ENCODE peak calls at places on chromosomes 1 and 21, in six cellular contexts. V, J, I, N, W and P are unnamed samples.
A peak's percentile ranks its signal among the peaks of the same experiment; 100 is the strongest.

GRCh38 chr1:16967095-16967567 is 13.3 kb downstream of the MFAP2 start:
- DNase-seq in N (no peak), I (no peak), V (peak; percentile 89), J (no peak), W (peak; percentile 39), P (peak; percentile 13)

GRCh38 chr1:30759718-30760281 is 2.2 kb upstream of the LAPTM5 start:
- DNase-seq in I (peak; percentile 53), V (no peak), N (no peak), W (no peak), J (no peak), P (no peak)

GRCh38 chr1:169484683-169485426 is 889 bp downstream of the SLC19A2 start:
- DNase-seq in J (peak; percentile 25), N (peak; percentile 64), W (peak; percentile 60), V (peak; percentile 66), I (no peak), P (no peak)

GRCh38 chr1:27970401-27970800 is 10.6 kb downstream of the XKR8 start:
- DNase-seq in W (no peak), N (no peak), J (no peak), V (no peak), I (no peak), P (no peak)

GRCh38 chr1:198032668-198033067 is 115.5 kb downstream of the LHX9 start:
- DNase-seq in W (no peak), N (no peak), I (no peak), J (no peak), V (no peak), P (no peak)

GRCh38 chr21:44728716-44729115 is 17.3 kb upstream of the TSPEAR start:
- DNase-seq in W (no peak), I (no peak), V (no peak), N (no peak), J (no peak), P (no peak)

GRCh38 chr1:246978785-246979184 is 29.1 kb downstream of the ZNF695 start:
- DNase-seq in J (no peak), W (no peak), I (no peak), V (no peak), N (no peak), P (no peak)

GRCh38 chr21:45898028-45898350 is 83.6 kb upstream of the COL6A1 start:
- DNase-seq in I (no peak), N (no peak), W (no peak), J (no peak), V (no peak), P (no peak)

GRCh38 chr1:181424786-181425403 is 58.4 kb upstream of the CACNA1E start:
- DNase-seq in N (peak; percentile 80), W (peak; percentile 42), J (peak; percentile 65), V (peak; percentile 71), I (peak; percentile 65), P (peak; percentile 10)

GRCh38 chr21:31258073-31258472 is 86.0 kb downstream of the TIAM1 start:
- DNase-seq in W (no peak), J (no peak), N (no peak), V (no peak), I (no peak), P (no peak)

GRCh38 chr1:186985889-186986491 is 157.2 kb downstream of the PLA2G4A start:
- DNase-seq in I (no peak), V (peak; percentile 90), J (peak; percentile 48), W (peak; percentile 40), N (no peak), P (no peak)

GRCh38 chr21:25639922-25640670 is 1.0 kb downstream of the JAM2 start:
- DNase-seq in W (no peak), I (no peak), V (peak; percentile 21), J (no peak), N (peak; percentile 15), P (peak; percentile 63)

GRCh38 chr1:29416825-29417557 is 180.7 kb downstream of the PTPRU start:
- DNase-seq in V (no peak), W (peak; percentile 8), N (peak; percentile 35), J (no peak), I (no peak), P (no peak)

GRCh38 chr1:61190476-61191067 is 108.2 kb downstream of the NFIA start:
- DNase-seq in J (no peak), I (no peak), V (no peak), W (no peak), N (no peak), P (no peak)

GRCh38 chr21:32771134-32771523 is 426 bp downstream of the PAXBP1 start:
- DNase-seq in N (peak; percentile 65), V (no peak), I (peak; percentile 31), W (peak; percentile 62), J (peak; percentile 61), P (no peak)

GRCh38 chr1:23509896-23510295 is 21.1 kb downstream of the E2F2 start:
- DNase-seq in W (no peak), I (no peak), V (no peak), N (no peak), J (no peak), P (no peak)
- H3K27ac ChIP-seq in W (no peak overlapping the region), I (no peak overlapping the region), V (no peak overlapping the region), N (no peak overlapping the region), J (no peak overlapping the region), P (no peak overlapping the region)

GRCh38 chr1:152941037-152941700 is 5.8 kb upstream of the SPRR5 start:
- DNase-seq in J (peak; percentile 80), N (no peak), V (no peak), I (no peak), W (peak; percentile 90), P (no peak)
- H3K27ac ChIP-seq in J (peak overlapping the region; percentile 85), N (no peak overlapping the region), V (no peak overlapping the region), I (no peak overlapping the region), W (peak overlapping the region; percentile 55), P (no peak overlapping the region)

GRCh38 chr1:243495032-243495431 is 239.2 kb downstream of the SDCCAG8 start:
- DNase-seq in J (no peak), W (no peak), I (no peak), V (no peak), N (no peak), P (no peak)

GRCh38 chr1:243497939-243498681 is 242.3 kb downstream of the SDCCAG8 start:
- DNase-seq in N (no peak), I (no peak), W (no peak), J (no peak), V (no peak), P (no peak)

GRCh38 chr1:243496806-243497205 is 241.0 kb downstream of the SDCCAG8 start:
- DNase-seq in W (no peak), J (no peak), N (no peak), V (no peak), I (no peak), P (peak; percentile 36)

GRCh38 chr1:243495442-243496172 is 239.8 kb downstream of the SDCCAG8 start:
- DNase-seq in W (no peak), N (no peak), J (no peak), I (no peak), V (no peak), P (no peak)

GRCh38 chr1:243496173-243496553 is 240.3 kb downstream of the SDCCAG8 start:
- DNase-seq in N (no peak), W (no peak), V (no peak), J (no peak), I (no peak), P (peak; percentile 68)
- H3K27ac ChIP-seq in N (peak overlapping the region; percentile 35), W (no peak overlapping the region), V (no peak overlapping the region), J (peak overlapping the region; percentile 15), I (no peak overlapping the region), P (peak overlapping the region; percentile 72)

GRCh38 chr1:110918016-110918415 is 45.1 kb downstream of the CD53 start:
- DNase-seq in I (no peak), J (no peak), W (no peak), V (no peak), N (no peak), P (no peak)

GRCh38 chr1:110915804-110916203 is 42.9 kb downstream of the CD53 start:
- DNase-seq in N (no peak), I (no peak), J (no peak), V (no peak), W (no peak), P (no peak)

GRCh38 chr1:110914676-110915075 is 41.7 kb downstream of the CD53 start:
- DNase-seq in I (no peak), J (no peak), N (no peak), V (no peak), W (peak; percentile 11), P (no peak)

GRCh38 chr1:110916669-110917306 is 43.8 kb downstream of the CD53 start:
- DNase-seq in W (peak; percentile 81), J (peak; percentile 53), I (no peak), N (no peak), V (peak; percentile 3), P (no peak)

GRCh38 chr1:110916274-110916668 is 43.3 kb downstream of the CD53 start:
- DNase-seq in V (no peak), W (no peak), I (no peak), N (no peak), J (no peak), P (no peak)
- H3K27ac ChIP-seq in V (no peak overlapping the region), W (peak overlapping the region; percentile 67), I (no peak overlapping the region), N (no peak overlapping the region), J (no peak overlapping the region), P (no peak overlapping the region)